ENCODE peak calls at places on chromosomes 11 and 22, in six cellular contexts. E is C1 segment of cervical spinal cord, B is islet precursor cell, T is stomach, X is hypothalamus, A is psoas muscle. K is an unnamed sample.

GRCh38 chr22:29339381-29340235 is 24.1 kb upstream of the RASL10A start:
- DNase-seq in A (no peak), B (no peak), E (no peak), T (no peak), X (no peak), K (no peak)

GRCh38 chr11:46452918-46453517 is 61.4 kb upstream of the CHRM4 start:
- DNase-seq in A (no peak), T (no peak), E (no peak), B (no peak), X (no peak), K (no peak)

GRCh38 chr11:12046636-12047236 is 38.3 kb upstream of the DKK3 start:
- DNase-seq in B (no peak), E (no peak), X (no peak), A (no peak), T (no peak), K (no peak)

GRCh38 chr22:37739000-37739399 is 42.2 kb downstream of the TRIOBP start:
- DNase-seq in E (no peak), B (peak), A (peak), X (no peak), T (no peak), K (peak)

GRCh38 chr22:49046546-49047305 is 780.9 kb downstream of the BRD1 start:
- DNase-seq in B (peak), A (no peak), E (peak), X (peak), T (no peak), K (no peak)

GRCh38 chr22:43088616-43088978 is 594 bp downstream of the TTLL1 start:
- DNase-seq in A (no peak), X (no peak), T (no peak), B (no peak), E (peak), K (no peak)

GRCh38 chr22:44668190-44668885 is 33.7 kb upstream of the PRR5 start:
- DNase-seq in E (no peak), A (peak), X (peak), B (peak), T (no peak), K (no peak)

GRCh38 chr11:22536036-22536435 is 89.6 kb downstream of the FANCF start:
- DNase-seq in E (no peak), B (no peak), A (no peak), T (no peak), X (no peak), K (no peak)

GRCh38 chr22:30245181-30245984 is 1.2 kb downstream of the LIF start:
- DNase-seq in B (no peak), E (no peak), X (no peak), A (no peak), T (no peak), K (no peak)

GRCh38 chr11:35139883-35140282 is 912 bp downstream of the CD44 start:
- DNase-seq in E (no peak), A (no peak), X (no peak), B (no peak), T (no peak), K (no peak)

GRCh38 chr11:121105851-121106250 is 4.8 kb downstream of the TECTA start:
- DNase-seq in T (no peak), A (no peak), X (no peak), B (no peak), E (no peak), K (no peak)

GRCh38 chr11:4184163-4184916 is 89.7 kb downstream of the RRM1 start:
- DNase-seq in E (no peak), B (peak), X (no peak), A (no peak), T (no peak), K (no peak)

GRCh38 chr11:67376873-67377808 is 3.7 kb upstream of the CLCF1 start:
- DNase-seq in B (peak), T (no peak), A (no peak), X (no peak), E (no peak), K (no peak)

GRCh38 chr22:38989461-38989860 is 7.3 kb downstream of the APOBEC3B start:
- DNase-seq in A (peak), T (no peak), E (no peak), X (no peak), B (no peak), K (no peak)

GRCh38 chr11:134506046-134506445 is 94.0 kb upstream of the B3GAT1 start:
- DNase-seq in A (no peak), X (no peak), E (no peak), T (no peak), B (no peak), K (no peak)

GRCh38 chr11:134459246-134460043 is 47.4 kb upstream of the B3GAT1 start:
- DNase-seq in E (no peak), A (no peak), B (no peak), T (no peak), X (no peak), K (no peak)

GRCh38 chr11:59706518-59707285 is 6.9 kb downstream of the OR10V1 start:
- DNase-seq in B (peak), T (peak), E (no peak), X (no peak), A (no peak), K (no peak)

K was measured in esophagus muscularis mucosa.